ENCODE peak calls at places on chromosomes 13 and 19, in four cellular contexts. Q is IMR-90, R is GM12878, Y is K562. T is an unnamed sample.

GRCh38 chr19:3276341-3276799 is 51.9 kb downstream of the CELF5 start:
- DNase-seq in Q (no peak), Y (peak), R (no peak), T (peak)

GRCh38 chr13:80249906-80250513 is 90.9 kb downstream of the SPRY2 start:
- DNase-seq in R (no peak), Y (no peak), Q (no peak), T (no peak)

GRCh38 chr13:20125129-20125782 is 35.6 kb downstream of the GJA3 start:
- DNase-seq in Y (no peak), R (no peak), Q (peak), T (no peak)

GRCh38 chr13:44224433-44225149 is 149.0 kb upstream of the SERP2 start:
- DNase-seq in Q (no peak), R (no peak), Y (no peak), T (no peak)

GRCh38 chr19:19461671-19462622 is 53.4 kb downstream of the TSSK6 start:
- DNase-seq in Q (no peak), Y (peak), R (no peak), T (no peak)

GRCh38 chr13:114226088-114226487 is 8.6 kb upstream of the CDC16 start:
- DNase-seq in R (no peak), Q (no peak), Y (no peak), T (no peak)

GRCh38 chr13:43293008-43293407 is 269.6 kb downstream of the DNAJC15 start:
- DNase-seq in R (no peak), Y (no peak), Q (no peak), T (no peak)

GRCh38 chr13:35475960-35476943 is at the start of gene MAB21L1:
- DNase-seq in R (no peak), Y (no peak), Q (peak), T (no peak)

GRCh38 chr19:16825312-16826168 is 3.7 kb upstream of the SIN3B start:
- DNase-seq in Y (no peak), R (no peak), Q (peak), T (no peak)

GRCh38 chr19:18223860-18224524 is 2.2 kb downstream of the PDE4C start:
- DNase-seq in Y (peak), R (no peak), Q (no peak), T (no peak)

GRCh38 chr19:38830039-38830733 is 1.4 kb downstream of the ECH1 start:
- DNase-seq in Q (peak), Y (no peak), R (no peak), T (no peak)

GRCh38 chr13:42477588-42478190 is 96.3 kb upstream of the TNFSF11 start:
- DNase-seq in Q (no peak), Y (no peak), R (no peak), T (no peak)

GRCh38 chr13:75908137-75908536 is 272.0 kb downstream of the LMO7 start:
- DNase-seq in Y (no peak), R (no peak), Q (no peak), T (no peak)

GRCh38 chr19:13032837-13033236 is 37.6 kb downstream of the NFIX start:
- DNase-seq in R (no peak), Y (no peak), Q (no peak), T (no peak)

GRCh38 chr19:5128251-5128931 is 159.5 kb downstream of the KDM4B start:
- DNase-seq in Y (peak), R (no peak), Q (peak), T (no peak)

GRCh38 chr13:30346789-30347167 is 39.4 kb upstream of the KATNAL1 start:
- DNase-seq in Q (no peak), R (no peak), Y (no peak), T (no peak)

DNA sequence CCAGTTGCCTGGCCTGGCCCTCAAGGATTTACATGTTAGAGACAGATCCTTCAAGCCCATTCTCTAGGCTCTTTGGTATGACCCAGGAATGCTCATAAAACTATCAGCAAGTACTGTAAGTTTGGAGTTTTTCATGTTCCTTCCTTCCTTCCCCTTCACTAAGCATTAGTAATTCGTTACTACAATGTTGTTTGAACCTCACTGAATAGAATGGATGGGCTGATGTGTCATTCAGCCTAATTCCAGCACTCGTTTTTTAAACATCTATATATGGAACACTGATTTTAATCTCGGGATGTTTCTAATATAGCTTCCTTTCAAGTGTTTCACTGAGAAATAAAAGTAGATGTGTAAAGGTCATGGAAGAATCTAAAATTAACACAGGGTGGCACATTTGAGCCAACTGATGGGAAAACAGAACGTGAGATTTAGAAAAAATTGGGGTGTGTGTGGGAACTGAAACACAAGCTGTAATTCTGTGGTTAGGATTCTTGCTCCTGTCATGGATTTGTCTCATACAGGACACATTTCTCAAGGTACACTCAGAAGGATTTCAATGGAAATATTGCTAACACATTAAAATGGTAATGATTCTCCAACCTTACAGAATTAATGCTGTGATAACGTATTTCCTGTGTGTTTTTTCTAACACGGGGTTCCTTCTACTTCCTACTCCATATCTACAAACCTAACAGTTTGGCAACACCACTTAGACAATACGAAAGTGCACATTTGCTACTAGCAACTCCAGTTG is 93.4 kb downstream of the FLT1 start:
- DNase-seq in Y (no peak), Q (peak), R (peak), T (no peak)
- TF ChIP-seq ELK1 in Y (no peak), Q (no peak), R (no peak), T (no peak)

DNA sequence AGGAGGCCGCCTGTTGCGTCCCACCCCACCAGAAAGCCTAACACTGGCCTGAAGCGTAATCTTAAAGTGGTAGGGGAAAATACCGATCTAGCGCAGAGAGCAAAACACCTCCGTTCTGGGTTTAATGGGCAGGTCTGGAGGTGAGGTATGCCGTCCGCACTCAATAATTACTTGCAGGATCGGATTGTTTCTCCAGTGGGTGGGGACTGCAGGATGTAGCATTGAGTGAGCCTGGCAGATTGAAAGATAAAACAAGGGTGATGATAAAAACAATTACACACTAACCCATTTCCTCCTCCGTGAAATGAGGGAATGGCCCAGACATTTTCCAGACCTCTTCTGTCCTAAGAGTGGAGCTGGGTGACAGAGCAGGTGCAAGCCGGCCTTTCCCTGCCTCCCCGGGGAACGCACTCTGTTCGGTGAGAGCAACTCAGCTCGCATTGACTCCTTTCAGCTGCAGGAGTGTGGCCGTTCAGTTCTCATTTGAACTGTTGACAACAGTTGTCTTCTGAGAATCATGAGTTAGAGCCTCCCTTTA is 110.2 kb upstream of the DOCK9 start:
- DNase-seq in Q (no peak), Y (no peak), R (no peak), T (no peak)
- TF ChIP-seq ELK1 in Q (no peak), Y (no peak), R (no peak), T (no peak)

GRCh38 chr19:34974631-34975030 is 10.6 kb upstream of the ZNF792 start:
- DNase-seq in R (no peak), Y (no peak), Q (no peak), T (no peak)

GRCh38 chr19:34976611-34977010 is 12.6 kb upstream of the ZNF792 start:
- DNase-seq in Q (no peak), R (no peak), Y (no peak), T (no peak)

GRCh38 chr19:34969721-34970120 is 5.7 kb upstream of the ZNF792 start:
- DNase-seq in R (no peak), Y (no peak), Q (no peak), T (no peak)

GRCh38 chr19:34975056-34975455 is 11.0 kb upstream of the ZNF792 start:
- DNase-seq in Y (no peak), R (no peak), Q (no peak), T (no peak)

GRCh38 chr19:34972163-34972705 is 8.2 kb upstream of the ZNF792 start:
- DNase-seq in Q (no peak), R (no peak), Y (no peak), T (no peak)
- TF ChIP-seq ELK1 in Q (no peak), R (no peak), Y (no peak), T (no peak)

GRCh38 chr19:42065511-42065910 is 4.5 kb downstream of the GRIK5 start:
- DNase-seq in Q (no peak), Y (no peak), R (no peak), T (no peak)
- TF ChIP-seq ELK1 in Q (no peak), Y (no peak), R (no peak), T (no peak)

GRCh38 chr19:51366999-51367564 is 894 bp upstream of the ETFB start:
- DNase-seq in R (no peak), Q (no peak), Y (no peak), T (no peak)
- TF ChIP-seq ELK1 in R (no peak), Q (no peak), Y (no peak), T (no peak)

DNA sequence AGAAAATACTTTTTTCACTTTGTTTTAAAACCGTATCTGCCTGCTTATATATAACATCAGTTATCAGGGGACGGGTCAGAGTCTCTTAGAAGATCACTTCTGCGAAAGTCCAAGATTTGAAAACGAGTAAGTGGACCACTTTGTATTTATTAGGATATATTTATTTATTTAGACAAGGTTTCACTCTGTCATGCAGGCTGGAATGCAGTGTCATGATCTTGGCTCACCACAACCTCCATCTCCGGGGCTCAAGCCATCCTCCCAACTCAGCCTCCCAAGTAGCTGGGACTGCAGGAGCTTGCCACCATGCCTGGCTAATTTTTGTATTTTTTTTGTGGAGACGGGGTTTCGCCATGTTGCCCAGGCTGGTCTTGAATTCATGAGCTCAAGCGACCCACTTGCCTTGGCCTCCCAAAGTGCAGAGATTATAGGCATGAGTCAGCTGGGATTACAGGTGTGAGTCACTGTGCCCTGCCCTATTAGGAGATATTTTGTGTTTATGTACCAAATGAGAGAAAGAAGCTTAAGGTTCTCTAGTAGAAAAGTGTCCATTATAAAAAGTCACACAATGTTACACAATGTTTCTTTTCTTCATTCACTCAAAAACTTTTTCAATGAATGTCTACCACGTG is 39.5 kb downstream of the RASL11A start:
- DNase-seq in Y (no peak), R (no peak), Q (peak), T (no peak)
- TF ChIP-seq ELK1 in Y (no peak), R (no peak), Q (no peak), T (no peak)

T was measured in A549.